ENCODE peak calls at places on chromosomes 2 and 18, in nine cellular contexts. S, O, M, T, H, W, J, L and A are unnamed samples.

GRCh38 chr2:152304845-152305244 is 30.1 kb upstream of the FMNL2 start:
- DNase-seq in S (no peak), O (no peak), M (no peak), T (no peak), H (no peak), W (no peak), J (no peak), L (no peak), A (no peak)

GRCh38 chr2:33212151-33212550 is 264.3 kb upstream of the RASGRP3 start:
- DNase-seq in S (no peak), O (no peak), M (no peak), T (no peak), H (no peak), W (no peak), J (no peak), L (no peak), A (no peak)

GRCh38 chr18:26322892-26323653 is 96.8 kb downstream of the TAF4B start:
- DNase-seq in S (no peak), O (no peak), M (no peak), T (no peak), H (peak), W (no peak), J (no peak), L (no peak), A (no peak)

GRCh38 chr2:63790913-63791312 is 50.8 kb upstream of the UGP2 start:
- DNase-seq in S (no peak), O (no peak), M (no peak), T (no peak), H (peak), W (no peak), J (no peak), L (peak), A (peak)

GRCh38 chr2:54871457-54872103 is 148.1 kb downstream of the EML6 start:
- DNase-seq in S (no peak), O (no peak), M (no peak), T (no peak), H (no peak), W (no peak), J (no peak), L (no peak), A (no peak)

GRCh38 chr2:217653240-217653639 is 349.6 kb downstream of the TNS1 start:
- DNase-seq in S (peak), O (no peak), M (no peak), T (no peak), H (peak), W (no peak), J (no peak), L (peak), A (peak)

GRCh38 chr2:114089636-114090325 is 199.9 kb downstream of the ACTR3 start:
- DNase-seq in S (no peak), O (no peak), M (no peak), T (no peak), H (no peak), W (no peak), J (no peak), L (no peak), A (no peak)

GRCh38 chr2:197071790-197072436 is 145.4 kb upstream of the PGAP1 start:
- DNase-seq in S (no peak), O (no peak), M (no peak), T (no peak), H (no peak), W (no peak), J (no peak), L (no peak), A (no peak)

GRCh38 chr2:203671876-203672275 is 34.6 kb upstream of the CD28 start:
- DNase-seq in S (no peak), O (no peak), M (no peak), T (no peak), H (no peak), W (no peak), J (no peak), L (no peak), A (no peak)

GRCh38 chr2:207960090-207960489 is 65.2 kb downstream of the PLEKHM3 start:
- DNase-seq in S (no peak), O (no peak), M (no peak), T (no peak), H (no peak), W (no peak), J (no peak), L (no peak), A (peak)

GRCh38 chr2:32948266-32948665 is 1.5 kb downstream of the LTBP1 start:
- DNase-seq in S (no peak), O (no peak), M (no peak), T (no peak), H (no peak), W (no peak), J (no peak), L (no peak), A (no peak)

GRCh38 chr18:24663026-24663425 is 202.6 kb downstream of the HRH4 start:
- DNase-seq in S (no peak), O (no peak), M (no peak), T (no peak), H (no peak), W (no peak), J (no peak), L (no peak), A (no peak)

GRCh38 chr18:48959921-48960920 is 9.5 kb upstream of the SMAD7 start:
- DNase-seq in S (no peak), O (no peak), M (no peak), T (no peak), H (no peak), W (no peak), J (no peak), L (no peak), A (peak)

GRCh38 chr2:234814366-234814765 is 137.5 kb upstream of the SH3BP4 start:
- DNase-seq in S (no peak), O (no peak), M (no peak), T (no peak), H (no peak), W (no peak), J (no peak), L (no peak), A (no peak)

GRCh38 chr2:102473020-102473419 is at the start of gene SLC9A4:
- DNase-seq in S (no peak), O (peak), M (peak), T (peak), H (peak), W (peak), J (no peak), L (peak), A (peak)

GRCh38 chr2:236972491-236973379 is 113.0 kb upstream of the COPS8 start:
- DNase-seq in S (peak), O (no peak), M (no peak), T (no peak), H (no peak), W (no peak), J (no peak), L (peak), A (no peak)

GRCh38 chr2:192195548-192196418 is 1.1 kb upstream of the TMEFF2 start:
- DNase-seq in S (peak), O (no peak), M (peak), T (peak), H (no peak), W (no peak), J (peak), L (peak), A (peak)

GRCh38 chr2:100283724-100284501 is 38.4 kb downstream of the LONRF2 start:
- DNase-seq in S (no peak), O (no peak), M (no peak), T (no peak), H (no peak), W (no peak), J (no peak), L (peak), A (peak)

GRCh38 chr2:219218279-219219112 is at the start of gene ABCB6:
- DNase-seq in S (peak), O (peak), M (peak), T (peak), H (peak), W (peak), J (peak), L (peak), A (peak)

GRCh38 chr2:174606336-174606735 is 8.7 kb upstream of the WIPF1 start:
- DNase-seq in S (no peak), O (no peak), M (no peak), T (no peak), H (no peak), W (no peak), J (no peak), L (no peak), A (peak)

GRCh38 chr2:29786361-29786760 is 135.0 kb downstream of the ALK start:
- DNase-seq in S (no peak), O (no peak), M (no peak), T (no peak), H (no peak), W (no peak), J (no peak), L (peak), A (no peak)

GRCh38 chr2:111668274-111668616 is 215.7 kb downstream of the ANAPC1 start:
- DNase-seq in S (no peak), O (no peak), M (no peak), T (no peak), H (no peak), W (no peak), J (no peak), L (no peak), A (no peak)

GRCh38 chr2:53127061-53127650 is 640.4 kb upstream of the CHAC2 start:
- DNase-seq in S (no peak), O (no peak), M (no peak), T (no peak), H (no peak), W (no peak), J (no peak), L (peak), A (peak)

GRCh38 chr2:46850742-46851141 is 64.9 kb downstream of the MCFD2 start:
- DNase-seq in S (peak), O (no peak), M (no peak), T (no peak), H (peak), W (no peak), J (no peak), L (peak), A (peak)

GRCh38 chr2:145760781-145761649 is 1241.1 kb upstream of the ZEB2 start:
- DNase-seq in S (no peak), O (no peak), M (no peak), T (no peak), H (peak), W (no peak), J (no peak), L (peak), A (peak)

GRCh38 chr2:71226391-71226964 is 425 bp downstream of the PAIP2B start:
- DNase-seq in S (peak), O (peak), M (no peak), T (no peak), H (no peak), W (peak), J (peak), L (peak), A (no peak)

GRCh38 chr2:178574789-178575188 is 94.5 kb downstream of the PLEKHA3 start:
- DNase-seq in S (no peak), O (no peak), M (no peak), T (no peak), H (no peak), W (no peak), J (no peak), L (no peak), A (no peak)

GRCh38 chr2:149928026-149928425 is 340.5 kb upstream of the MMADHC start:
- DNase-seq in S (no peak), O (no peak), M (no peak), T (no peak), H (no peak), W (no peak), J (no peak), L (no peak), A (no peak)

GRCh38 chr18:2538844-2539243 is 32.5 kb downstream of the METTL4 start:
- DNase-seq in S (no peak), O (no peak), M (no peak), T (no peak), H (no peak), W (no peak), J (no peak), L (no peak), A (no peak)

GRCh38 chr2:127517465-127517864 is 8.8 kb downstream of the IWS1 start:
- DNase-seq in S (no peak), O (no peak), M (no peak), T (no peak), H (no peak), W (no peak), J (no peak), L (no peak), A (no peak)

GRCh38 chr2:30549096-30549495 is 102.0 kb downstream of the LCLAT1 start:
- DNase-seq in S (no peak), O (no peak), M (no peak), T (no peak), H (no peak), W (no peak), J (no peak), L (no peak), A (no peak)

GRCh38 chr2:125516496-125517109 is 1139.4 kb upstream of the GYPC start:
- DNase-seq in S (no peak), O (no peak), M (peak), T (no peak), H (no peak), W (peak), J (no peak), L (no peak), A (no peak)

GRCh38 chr2:174614261-174614660 is 16.7 kb upstream of the WIPF1 start:
- DNase-seq in S (no peak), O (no peak), M (no peak), T (no peak), H (no peak), W (no peak), J (no peak), L (no peak), A (no peak)

GRCh38 chr2:156356006-156356764 is 23.7 kb upstream of the NR4A2 start:
- DNase-seq in S (no peak), O (no peak), M (no peak), T (no peak), H (no peak), W (no peak), J (no peak), L (no peak), A (no peak)

GRCh38 chr18:48547456-48548403 is 8.9 kb downstream of the CTIF start:
- DNase-seq in S (no peak), O (no peak), M (no peak), T (no peak), H (no peak), W (no peak), J (no peak), L (peak), A (no peak)

GRCh38 chr2:145551661-145552060 is 1031.7 kb upstream of the ZEB2 start:
- DNase-seq in S (no peak), O (no peak), M (no peak), T (no peak), H (no peak), W (no peak), J (no peak), L (no peak), A (no peak)

GRCh38 chr18:31042391-31043181 is at the start of gene DSC3:
- DNase-seq in S (peak), O (no peak), M (peak), T (peak), H (no peak), W (no peak), J (peak), L (peak), A (no peak)